ENCODE peak calls at places on chromosomes 12 and 14, in seven cellular contexts. C is heart left ventricle; L is NCI-H2081 treated with DMSO at 0.1 percent for 48 hours; B is stimulated activated CD4-positive, alpha-beta T cell treated with anti-CD3 and anti-CD28 coated beads, Interleukin-15, amount 100 ng/mL, for 1 hour; D is nucleus accumbens; U is central memory CD4-positive, alpha-beta T cell; E is immature natural killer cell. P is an unnamed sample.

GRCh38 chr12:107610030-107610859 is 75.4 kb upstream of the PWP1 start:
- DNase-seq in L (peak; percentile 42), U (no peak), B (no peak), C (no peak), D (peak; percentile 42), E (no peak), P (no peak)

GRCh38 chr14:53955671-53956426 is 776 bp downstream of the BMP4 start:
- DNase-seq in L (no peak), D (no peak), E (no peak), U (no peak), B (no peak), C (peak; percentile 83), P (no peak)

GRCh38 chr12:80777587-80777986 is 60.9 kb downstream of the MYF5 start:
- DNase-seq in U (no peak), E (no peak), C (no peak), B (no peak), D (no peak), L (no peak), P (no peak)

GRCh38 chr12:25373396-25373795 is 122.7 kb upstream of the KRAS start:
- DNase-seq in D (no peak), U (no peak), C (no peak), B (no peak), E (no peak), L (no peak), P (no peak)

GRCh38 chr14:56821177-56821576 is 10.9 kb upstream of the OTX2 start:
- DNase-seq in B (no peak), U (no peak), D (no peak), C (no peak), E (no peak), L (no peak), P (no peak)

GRCh38 chr14:61472025-61472672 is 150.8 kb downstream of the PRKCH start:
- DNase-seq in D (peak; percentile 19), C (peak; percentile 71), L (no peak), U (peak; percentile 65), B (no peak), E (peak; percentile 62), P (no peak)

GRCh38 chr12:95225645-95226212 is 8.1 kb downstream of the VEZT start:
- DNase-seq in D (no peak), U (no peak), L (no peak), B (no peak), E (no peak), C (no peak), P (no peak)

GRCh38 chr12:54375258-54375579 is 9.3 kb downstream of the ZNF385A start:
- DNase-seq in B (no peak), C (peak; percentile 58), D (no peak), L (no peak), E (no peak), U (no peak), P (no peak)

GRCh38 chr12:80226576-80226975 is 127.2 kb downstream of the OTOGL start:
- DNase-seq in C (no peak), B (no peak), L (no peak), U (no peak), E (no peak), D (no peak), P (no peak)

GRCh38 chr14:75673345-75673744 is 12.3 kb downstream of the TTLL5 start:
- DNase-seq in D (no peak), E (no peak), C (no peak), L (no peak), U (no peak), B (no peak), P (no peak)

GRCh38 chr12:3216726-3217682 is 139.8 kb downstream of the TSPAN9 start:
- DNase-seq in C (peak; percentile 24), E (no peak), L (no peak), D (no peak), U (no peak), B (no peak), P (no peak)

P was measured in anterior cingulate cortex.